ENCODE peak calls at places on chromosomes 12 and 14, in seven cellular contexts. R is K562, L is H1, T is SK-N-SH, W is GM12891, E is GM12878, B is HepG2. Q is an unnamed sample.

GRCh38 chr12:92278378-92278828 is 132.8 kb upstream of the BTG1 start:
- DNase-seq in T (no peak), R (no peak), W (no peak), L (no peak), B (no peak), E (no peak), Q (no peak)

GRCh38 chr12:94666158-94666557 is 15.8 kb upstream of the TMCC3 start:
- DNase-seq in E (no peak), T (no peak), L (no peak), B (no peak), W (no peak), R (no peak), Q (no peak)

GRCh38 chr12:130761537-130762318 is 45.6 kb upstream of the RIMBP2 start:
- DNase-seq in B (peak; percentile 54), R (peak; percentile 56), W (no peak), L (no peak), E (no peak), T (peak; percentile 90), Q (peak; percentile 54)

GRCh38 chr14:88987516-88987915 is 163.1 kb downstream of the TTC8 start:
- DNase-seq in T (no peak), W (no peak), B (no peak), L (no peak), E (no peak), R (no peak), Q (no peak)

GRCh38 chr14:68716698-68717097 is 76.2 kb downstream of the ZFP36L1 start:
- DNase-seq in W (no peak), T (no peak), L (no peak), E (no peak), R (no peak), B (peak; percentile 87), Q (no peak)

GRCh38 chr14:77125275-77126073 is 16.1 kb downstream of the ZDHHC22 start:
- DNase-seq in E (no peak), B (no peak), R (no peak), W (no peak), T (peak; percentile 52), L (no peak), Q (no peak)

GRCh38 chr14:94048676-94049624 is 22.8 kb downstream of the OTUB2 start:
- DNase-seq in B (no peak), R (no peak), T (peak; percentile 71), E (no peak), W (no peak), L (no peak), Q (no peak)

GRCh38 chr12:42729532-42729895 is 140.0 kb upstream of the PRICKLE1 start:
- DNase-seq in W (no peak), E (no peak), T (no peak), B (no peak), L (no peak), R (no peak), Q (no peak)

GRCh38 chr14:36522347-36522971 is 2.4 kb upstream of the NKX2-1 start:
- DNase-seq in W (no peak), E (no peak), R (no peak), B (no peak), T (no peak), L (no peak), Q (no peak)

GRCh38 chr12:72072613-72073212 is 134.1 kb downstream of the TPH2 start:
- DNase-seq in E (no peak), T (peak; percentile 20), R (no peak), W (no peak), L (no peak), B (no peak), Q (no peak)

GRCh38 chr12:66662729-66663128 is 16.1 kb downstream of the GRIP1 start:
- DNase-seq in E (no peak), W (no peak), R (no peak), T (no peak), B (no peak), L (no peak), Q (no peak)

GRCh38 chr12:20629414-20630156 is 65.5 kb upstream of the SLCO1C1 start:
- DNase-seq in E (no peak), T (no peak), L (no peak), W (no peak), R (no peak), B (peak; percentile 84), Q (no peak)

GRCh38 chr12:6635856-6636521 is at the start of gene LPAR5:
- DNase-seq in E (no peak), T (peak; percentile 42), L (no peak), W (no peak), B (no peak), R (peak; percentile 78), Q (no peak)

GRCh38 chr12:6838854-6839253 is 1.9 kb upstream of the GNB3 start:
- DNase-seq in L (no peak), B (no peak), R (no peak), W (no peak), E (no peak), T (no peak), Q (no peak)

GRCh38 chr12:47067778-47068431 is 11.5 kb upstream of the PCED1B start:
- DNase-seq in R (no peak), T (no peak), W (no peak), L (no peak), B (no peak), E (no peak), Q (no peak)

GRCh38 chr12:126772171-126772864 is 1494.7 kb upstream of the TMEM132C start:
- DNase-seq in E (peak; percentile 83), L (no peak), T (no peak), B (peak; percentile 6), R (peak; percentile 23), W (no peak), Q (no peak)

GRCh38 chr12:82486524-82487235 is 128.4 kb downstream of the METTL25 start:
- DNase-seq in B (no peak), W (no peak), L (no peak), R (no peak), E (no peak), T (no peak), Q (no peak)

GRCh38 chr12:114285554-114285953 is 120.4 kb downstream of the TBX5 start:
- DNase-seq in T (no peak), E (no peak), R (no peak), W (no peak), B (no peak), L (no peak), Q (no peak)

GRCh38 chr14:22333408-22334274 is 255.4 kb downstream of the DAD1 start:
- DNase-seq in B (peak; percentile 91), L (no peak), E (no peak), R (peak; percentile 15), T (no peak), W (no peak), Q (no peak)

GRCh38 chr12:22625671-22626251 is 790 bp downstream of the ETNK1 start:
- DNase-seq in T (peak; percentile 59), E (peak; percentile 11), L (no peak), W (peak; percentile 8), R (peak; percentile 30), B (peak; percentile 40), Q (peak; percentile 7)

GRCh38 chr12:76740501-76740900 is 23.4 kb upstream of the ZDHHC17 start:
- DNase-seq in T (no peak), W (no peak), B (no peak), E (no peak), L (no peak), R (no peak), Q (no peak)

GRCh38 chr12:5442251-5443006 is 10.5 kb downstream of the NTF3 start:
- DNase-seq in E (no peak), B (peak; percentile 34), W (no peak), L (no peak), R (peak; percentile 18), T (peak; percentile 55), Q (no peak)

GRCh38 chr14:23054000-23054811 is 3.1 kb downstream of the CDH24 start:
- DNase-seq in R (peak; percentile 48), E (no peak), B (no peak), T (peak; percentile 65), L (no peak), W (no peak), Q (no peak)

GRCh38 chr12:58309806-58310205 is 368.4 kb downstream of the ATP23 start:
- DNase-seq in R (no peak), E (no peak), B (no peak), T (no peak), W (no peak), L (no peak), Q (no peak)

GRCh38 chr12:58310828-58311273 is 369.5 kb downstream of the ATP23 start:
- DNase-seq in L (no peak), E (no peak), B (peak; percentile 28), W (no peak), R (peak; percentile 12), T (no peak), Q (no peak)

GRCh38 chr12:58313091-58313855 is 371.9 kb downstream of the ATP23 start:
- DNase-seq in B (no peak), T (no peak), L (no peak), E (no peak), W (no peak), R (no peak), Q (no peak)

GRCh38 chr12:58306266-58306995 is 365.1 kb downstream of the ATP23 start:
- DNase-seq in T (no peak), W (no peak), E (no peak), B (no peak), L (no peak), R (no peak), Q (no peak)

GRCh38 chr12:58310368-58310767 is 369.0 kb downstream of the ATP23 start:
- DNase-seq in R (no peak), E (no peak), W (no peak), L (no peak), T (no peak), B (no peak), Q (no peak)
- TF ChIP-seq TAF1 in R (no peak), E (no peak), W (no peak), L (no peak), T (no peak), B (no peak), Q (no peak)

DNA sequence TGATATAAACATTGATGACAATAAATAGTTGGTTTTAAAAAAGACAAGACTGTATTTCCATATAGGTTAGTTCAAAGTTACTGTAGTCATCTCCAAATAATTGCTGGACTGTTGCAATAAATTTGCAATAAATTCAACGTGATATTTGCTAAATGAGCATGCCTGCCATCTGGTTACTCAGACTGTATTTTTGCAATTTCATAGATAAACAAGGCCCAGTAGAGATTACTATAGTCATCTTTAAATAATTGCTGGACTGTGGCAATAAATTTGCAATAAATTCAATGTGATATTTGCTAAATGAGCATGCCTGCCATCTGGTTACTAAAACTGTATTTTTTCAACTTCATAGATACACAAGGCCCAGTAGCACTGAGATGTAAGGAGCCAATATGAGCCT is 5.7 kb downstream of the NTN4 start:
- DNase-seq in R (no peak), T (no peak), B (no peak), L (no peak), E (no peak), W (no peak), Q (no peak)
- TF ChIP-seq TAF1 in R (no peak), T (no peak), B (no peak), L (no peak), E (no peak), W (no peak), Q (no peak)

GRCh38 chr14:30621954-30622830 is at the start of gene SCFD1:
- DNase-seq in B (peak; percentile 97), R (peak; percentile 81), E (peak; percentile 69), W (peak; percentile 63), T (peak; percentile 89), L (peak; percentile 82), Q (peak; percentile 58)
- TF ChIP-seq TAF1 in B (peak; percentile 100), R (peak; percentile 97), E (peak; percentile 96), W (peak; percentile 97), T (peak; percentile 97), L (peak; percentile 96), Q (peak; percentile 96)

GRCh38 chr14:50792058-50792477 is 38.9 kb downstream of the NIN start:
- DNase-seq in W (no peak), R (no peak), T (peak; percentile 29), B (no peak), L (no peak), E (no peak), Q (no peak)
- TF ChIP-seq TAF1 in W (no peak), R (no peak), T (no peak), B (no peak), L (no peak), E (no peak), Q (no peak)